ENCODE peak calls at places on chromosomes 13 and 19, in eight cellular contexts. One of them, this sample, is unnamed.

GRCh38 chr13:27659466-27659865 is 37.8 kb downstream of the POLR1D start:
- DNase-seq in skeletal muscle cell: no peak
- DNase-seq in ovary: no peak
- DNase-seq in ascending aorta: no peak
- DNase-seq in anterior cingulate cortex: no peak
- DNase-seq in NCI-H1436: no peak
- DNase-seq in activated naive CD4-positive, alpha-beta T cell treated with anti-CD3 and anti-CD28 coated beads, Interleukin-2, amount 50 U/mL, for 16 hours: no peak
- DNase-seq in NAMALWA: no peak
- DNase-seq in this sample: no peak

GRCh38 chr13:104253063-104253680 is 1187.0 kb upstream of the SLC10A2 start:
- DNase-seq in skeletal muscle cell: peak
- DNase-seq in ovary: no peak
- DNase-seq in ascending aorta: no peak
- DNase-seq in anterior cingulate cortex: no peak
- DNase-seq in NCI-H1436: no peak
- DNase-seq in activated naive CD4-positive, alpha-beta T cell treated with anti-CD3 and anti-CD28 coated beads, Interleukin-2, amount 50 U/mL, for 16 hours: no peak
- DNase-seq in NAMALWA: no peak
- DNase-seq in this sample: no peak

GRCh38 chr13:40164137-40164536 is 502.3 kb downstream of the FOXO1 start:
- DNase-seq in skeletal muscle cell: no peak
- DNase-seq in ovary: no peak
- DNase-seq in ascending aorta: peak
- DNase-seq in anterior cingulate cortex: no peak
- DNase-seq in NCI-H1436: no peak
- DNase-seq in activated naive CD4-positive, alpha-beta T cell treated with anti-CD3 and anti-CD28 coated beads, Interleukin-2, amount 50 U/mL, for 16 hours: no peak
- DNase-seq in NAMALWA: no peak
- DNase-seq in this sample: no peak

GRCh38 chr19:10193666-10194499 is 870 bp downstream of the DNMT1 start:
- DNase-seq in skeletal muscle cell: no peak
- DNase-seq in ovary: no peak
- DNase-seq in ascending aorta: peak
- DNase-seq in anterior cingulate cortex: no peak
- DNase-seq in NCI-H1436: no peak
- DNase-seq in activated naive CD4-positive, alpha-beta T cell treated with anti-CD3 and anti-CD28 coated beads, Interleukin-2, amount 50 U/mL, for 16 hours: peak
- DNase-seq in NAMALWA: peak
- DNase-seq in this sample: no peak

GRCh38 chr19:40366697-40367561 is 18.4 kb downstream of the PLD3 start:
- DNase-seq in skeletal muscle cell: no peak
- DNase-seq in ovary: no peak
- DNase-seq in ascending aorta: no peak
- DNase-seq in anterior cingulate cortex: no peak
- DNase-seq in NCI-H1436: no peak
- DNase-seq in activated naive CD4-positive, alpha-beta T cell treated with anti-CD3 and anti-CD28 coated beads, Interleukin-2, amount 50 U/mL, for 16 hours: no peak
- DNase-seq in NAMALWA: no peak
- DNase-seq in this sample: no peak

GRCh38 chr19:3365447-3366103 is 808 bp upstream of the NFIC start:
- DNase-seq in skeletal muscle cell: no peak
- DNase-seq in ovary: peak
- DNase-seq in ascending aorta: peak
- DNase-seq in anterior cingulate cortex: no peak
- DNase-seq in NCI-H1436: peak
- DNase-seq in activated naive CD4-positive, alpha-beta T cell treated with anti-CD3 and anti-CD28 coated beads, Interleukin-2, amount 50 U/mL, for 16 hours: no peak
- DNase-seq in NAMALWA: no peak
- DNase-seq in this sample: no peak

GRCh38 chr13:110116072-110116487 is 190.9 kb downstream of the COL4A1 start:
- DNase-seq in skeletal muscle cell: no peak
- DNase-seq in ovary: peak
- DNase-seq in ascending aorta: no peak
- DNase-seq in anterior cingulate cortex: no peak
- DNase-seq in NCI-H1436: no peak
- DNase-seq in activated naive CD4-positive, alpha-beta T cell treated with anti-CD3 and anti-CD28 coated beads, Interleukin-2, amount 50 U/mL, for 16 hours: peak
- DNase-seq in NAMALWA: peak
- DNase-seq in this sample: no peak

GRCh38 chr19:39518458-39518857 is 3.5 kb downstream of the SELENOV start:
- DNase-seq in skeletal muscle cell: no peak
- DNase-seq in ovary: no peak
- DNase-seq in ascending aorta: no peak
- DNase-seq in anterior cingulate cortex: no peak
- DNase-seq in NCI-H1436: no peak
- DNase-seq in activated naive CD4-positive, alpha-beta T cell treated with anti-CD3 and anti-CD28 coated beads, Interleukin-2, amount 50 U/mL, for 16 hours: no peak
- DNase-seq in NAMALWA: no peak
- DNase-seq in this sample: no peak

GRCh38 chr19:30635026-30635985 is 263.1 kb downstream of the ZNF536 start:
- DNase-seq in skeletal muscle cell: no peak
- DNase-seq in ovary: no peak
- DNase-seq in ascending aorta: peak
- DNase-seq in anterior cingulate cortex: no peak
- DNase-seq in NCI-H1436: no peak
- DNase-seq in activated naive CD4-positive, alpha-beta T cell treated with anti-CD3 and anti-CD28 coated beads, Interleukin-2, amount 50 U/mL, for 16 hours: no peak
- DNase-seq in NAMALWA: no peak
- DNase-seq in this sample: no peak

GRCh38 chr19:47035127-47035494 is 13.3 kb downstream of the TMEM160 start:
- DNase-seq in skeletal muscle cell: no peak
- DNase-seq in ovary: no peak
- DNase-seq in ascending aorta: no peak
- DNase-seq in anterior cingulate cortex: no peak
- DNase-seq in NCI-H1436: no peak
- DNase-seq in activated naive CD4-positive, alpha-beta T cell treated with anti-CD3 and anti-CD28 coated beads, Interleukin-2, amount 50 U/mL, for 16 hours: no peak
- DNase-seq in NAMALWA: peak
- DNase-seq in this sample: no peak

GRCh38 chr19:55418185-55418584 is 10.6 kb upstream of the UBE2S start:
- DNase-seq in skeletal muscle cell: peak
- DNase-seq in ovary: no peak
- DNase-seq in ascending aorta: no peak
- DNase-seq in anterior cingulate cortex: peak
- DNase-seq in NCI-H1436: peak
- DNase-seq in activated naive CD4-positive, alpha-beta T cell treated with anti-CD3 and anti-CD28 coated beads, Interleukin-2, amount 50 U/mL, for 16 hours: peak
- DNase-seq in NAMALWA: peak
- DNase-seq in this sample: no peak

GRCh38 chr19:38665950-38666661 is 18.7 kb downstream of the ACTN4 start:
- DNase-seq in skeletal muscle cell: no peak
- DNase-seq in ovary: peak
- DNase-seq in ascending aorta: peak
- DNase-seq in anterior cingulate cortex: no peak
- DNase-seq in NCI-H1436: no peak
- DNase-seq in activated naive CD4-positive, alpha-beta T cell treated with anti-CD3 and anti-CD28 coated beads, Interleukin-2, amount 50 U/mL, for 16 hours: no peak
- DNase-seq in NAMALWA: no peak
- DNase-seq in this sample: no peak

GRCh38 chr19:3838661-3839060 is 30.2 kb downstream of the ZFR2 start:
- DNase-seq in skeletal muscle cell: no peak
- DNase-seq in ovary: no peak
- DNase-seq in ascending aorta: no peak
- DNase-seq in anterior cingulate cortex: no peak
- DNase-seq in NCI-H1436: no peak
- DNase-seq in activated naive CD4-positive, alpha-beta T cell treated with anti-CD3 and anti-CD28 coated beads, Interleukin-2, amount 50 U/mL, for 16 hours: no peak
- DNase-seq in NAMALWA: no peak
- DNase-seq in this sample: no peak